ENCODE peak calls at places on chromosomes 7 and 10, in ten cellular contexts. G is H4; L is SK-N-SH; K is breast epithelium; Z is RPMI8226; P is activated CD8-positive, alpha-beta memory T cell treated with anti-CD3 and anti-CD28 coated beads for 24 hours; C is H54; D is NCI-H1694 treated with DMSO at 0.1 percent for 48 hours; F is colonic mucosa; U is kidney glomerular epithelial cell. O is an unnamed sample.

GRCh38 chr10:5501976-5502902 is 2.9 kb upstream of the CALML5 start:
- DNase-seq in G (no peak), L (no peak), K (peak; percentile 42), Z (no peak), P (no peak), C (no peak), D (no peak), F (no peak), U (no peak), O (no peak)

GRCh38 chr10:33509231-33509871 is 174.9 kb upstream of the NRP1 start:
- DNase-seq in G (peak; percentile 25), L (peak; percentile 19), K (peak; percentile 75), Z (no peak), P (no peak), C (peak; percentile 38), D (peak; percentile 9), F (no peak), U (peak; percentile 96), O (no peak)

GRCh38 chr10:70528726-70529362 is 50.3 kb downstream of the PALD1 start:
- DNase-seq in G (peak; percentile 59), L (peak; percentile 79), K (no peak), Z (no peak), P (no peak), C (peak; percentile 90), D (peak; percentile 6), F (no peak), U (peak; percentile 39), O (no peak)

GRCh38 chr10:16441106-16441850 is 4.5 kb downstream of the PTER start:
- DNase-seq in G (no peak), L (peak; percentile 10), K (no peak), Z (no peak), P (no peak), C (no peak), D (no peak), F (no peak), U (peak; percentile 47), O (no peak)

GRCh38 chr7:80335473-80336232 is 176.2 kb downstream of the GNAT3 start:
- DNase-seq in G (no peak), L (no peak), K (no peak), Z (no peak), P (no peak), C (no peak), D (peak; percentile 55), F (peak; percentile 58), U (no peak), O (no peak)

GRCh38 chr7:15199482-15199881 is 296.9 kb upstream of the DGKB start:
- DNase-seq in G (peak; percentile 43), L (peak; percentile 11), K (no peak), Z (peak; percentile 14), P (no peak), C (no peak), D (peak; percentile 22), F (no peak), U (no peak), O (no peak)

GRCh38 chr10:23525406-23525805 is 86.5 kb downstream of the OTUD1 start:
- DNase-seq in G (peak; percentile 17), L (peak; percentile 37), K (no peak), Z (peak; percentile 35), P (no peak), C (no peak), D (no peak), F (peak; percentile 20), U (peak; percentile 7), O (no peak)

GRCh38 chr7:112228632-112229031 is 22.1 kb downstream of the ZNF277 start:
- DNase-seq in G (no peak), L (no peak), K (no peak), Z (no peak), P (no peak), C (no peak), D (no peak), F (no peak), U (no peak), O (no peak)

GRCh38 chr7:52355059-52355458 is 680.4 kb upstream of the POM121L12 start:
- DNase-seq in G (no peak), L (no peak), K (no peak), Z (peak; percentile 45), P (no peak), C (peak; percentile 12), D (no peak), F (no peak), U (no peak), O (no peak)

GRCh38 chr7:76069238-76069638 is 21.3 kb downstream of the MDH2 start:
- DNase-seq in G (peak; percentile 98), L (peak; percentile 46), K (peak; percentile 79), Z (peak; percentile 57), P (no peak), C (peak; percentile 72), D (no peak), F (peak; percentile 68), U (peak; percentile 96), O (no peak)

GRCh38 chr10:127720142-127720541 is 16.8 kb upstream of the FOXI2 start:
- DNase-seq in G (no peak), L (no peak), K (no peak), Z (no peak), P (no peak), C (no peak), D (no peak), F (no peak), U (no peak), O (no peak)

GRCh38 chr10:30786131-30786530 is 156.6 kb upstream of the LYZL2 start:
- DNase-seq in G (peak; percentile 10), L (no peak), K (no peak), Z (no peak), P (no peak), C (peak; percentile 81), D (no peak), F (no peak), U (no peak), O (no peak)

GRCh38 chr10:73953665-73954064 is 42.7 kb downstream of the PLAU start:
- DNase-seq in G (peak; percentile 89), L (no peak), K (no peak), Z (no peak), P (no peak), C (no peak), D (no peak), F (no peak), U (no peak), O (no peak)

GRCh38 chr7:99155207-99155606 is 11.3 kb upstream of the SMURF1 start:
- DNase-seq in G (no peak), L (no peak), K (no peak), Z (no peak), P (no peak), C (no peak), D (no peak), F (no peak), U (no peak), O (no peak)

GRCh38 chr10:86862786-86863185 is 94.6 kb downstream of the MMRN2 start:
- DNase-seq in G (no peak), L (no peak), K (no peak), Z (no peak), P (no peak), C (no peak), D (no peak), F (no peak), U (no peak), O (no peak)

GRCh38 chr7:137682596-137682995 is 164.2 kb downstream of the DGKI start:
- DNase-seq in G (no peak), L (no peak), K (no peak), Z (no peak), P (no peak), C (no peak), D (no peak), F (no peak), U (peak; percentile 99), O (no peak)

GRCh38 chr10:994836-995558 is 6.8 kb downstream of the GTPBP4 start:
- DNase-seq in G (no peak), L (no peak), K (no peak), Z (no peak), P (no peak), C (no peak), D (no peak), F (no peak), U (no peak), O (no peak)

GRCh38 chr10:49698679-49699078 is 19.2 kb downstream of the C10orf53 start:
- DNase-seq in G (no peak), L (no peak), K (no peak), Z (no peak), P (no peak), C (no peak), D (no peak), F (no peak), U (no peak), O (no peak)

GRCh38 chr10:100723180-100723579 is 22.2 kb upstream of the PAX2 start:
- DNase-seq in G (no peak), L (no peak), K (no peak), Z (no peak), P (no peak), C (no peak), D (no peak), F (no peak), U (no peak), O (peak; percentile 23)

GRCh38 chr7:150663802-150664494 is 21.6 kb upstream of the GIMAP2 start:
- DNase-seq in G (no peak), L (no peak), K (no peak), Z (peak; percentile 13), P (no peak), C (no peak), D (no peak), F (no peak), U (no peak), O (no peak)

GRCh38 chr7:148699024-148699771 is 495 bp downstream of the CUL1 start:
- DNase-seq in G (no peak), L (peak; percentile 89), K (no peak), Z (peak; percentile 74), P (peak; percentile 85), C (peak; percentile 44), D (peak; percentile 12), F (peak; percentile 37), U (no peak), O (peak; percentile 94)

GRCh38 chr7:72335561-72336381 is 76.4 kb downstream of the CALN1 start:
- DNase-seq in G (no peak), L (peak; percentile 21), K (no peak), Z (no peak), P (no peak), C (no peak), D (no peak), F (no peak), U (no peak), O (no peak)

GRCh38 chr7:30886608-30887011 is 25.0 kb upstream of the AQP1 start:
- DNase-seq in G (no peak), L (peak; percentile 79), K (no peak), Z (no peak), P (no peak), C (no peak), D (no peak), F (no peak), U (no peak), O (no peak)

GRCh38 chr7:66682350-66683093 is 53.8 kb downstream of the KCTD7 start:
- DNase-seq in G (no peak), L (peak; percentile 80), K (no peak), Z (no peak), P (no peak), C (peak; percentile 25), D (no peak), F (peak; percentile 39), U (no peak), O (no peak)

GRCh38 chr7:150378115-150378852 is 846 bp upstream of the ZNF775 start:
- DNase-seq in G (peak; percentile 87), L (peak; percentile 75), K (peak; percentile 68), Z (peak; percentile 92), P (peak; percentile 76), C (peak; percentile 85), D (peak; percentile 66), F (peak; percentile 85), U (peak; percentile 52), O (peak; percentile 84)

GRCh38 chr7:102260856-102261255 is 25.8 kb upstream of the SH2B2 start:
- DNase-seq in G (no peak), L (peak; percentile 96), K (no peak), Z (no peak), P (no peak), C (no peak), D (no peak), F (no peak), U (no peak), O (no peak)

GRCh38 chr10:19347592-19347991 is 299.0 kb downstream of the MALRD1 start:
- DNase-seq in G (no peak), L (peak; percentile 2), K (no peak), Z (no peak), P (no peak), C (no peak), D (no peak), F (no peak), U (no peak), O (no peak)

GRCh38 chr10:24685958-24686540 is 37.6 kb downstream of the ARHGAP21 start:
- DNase-seq in G (no peak), L (no peak), K (no peak), Z (no peak), P (no peak), C (no peak), D (no peak), F (no peak), U (no peak), O (no peak)